ENCODE peak calls at places on chromosomes 11 and 22, in four cellular contexts. W, X, E and I are unnamed samples.

GRCh38 chr11:94909371-94909820 is 64.0 kb downstream of the CWC15 start:
- DNase-seq in W (no peak), X (no peak), E (no peak), I (no peak)

GRCh38 chr11:78190871-78191538 is 2.3 kb downstream of the USP35 start:
- DNase-seq in W (no peak), X (no peak), E (no peak), I (no peak)

GRCh38 chr22:28963362-28963761 is 80.0 kb downstream of the ZNRF3 start:
- DNase-seq in W (no peak), X (no peak), E (no peak), I (no peak)

GRCh38 chr11:3203221-3204043 is 15.2 kb downstream of the MRGPRG start:
- DNase-seq in W (no peak), X (peak), E (no peak), I (no peak)

GRCh38 chr11:70741085-70741484 is 342.8 kb downstream of the CTTN start:
- DNase-seq in W (no peak), X (no peak), E (no peak), I (no peak)

GRCh38 chr11:120586072-120586471 is 74.5 kb downstream of the GRIK4 start:
- DNase-seq in W (no peak), X (no peak), E (no peak), I (no peak)

GRCh38 chr11:64848214-64848778 is 3.8 kb upstream of the CDC42BPG start:
- DNase-seq in W (no peak), X (no peak), E (no peak), I (no peak)

GRCh38 chr11:83070878-83071640 is 638 bp downstream of the RAB30 start:
- DNase-seq in W (no peak), X (peak), E (no peak), I (no peak)

GRCh38 chr22:35312198-35313059 is 12.7 kb downstream of the TOM1 start:
- DNase-seq in W (no peak), X (no peak), E (no peak), I (no peak)

GRCh38 chr11:96205460-96205809 is 137.6 kb downstream of the MAML2 start:
- DNase-seq in W (no peak), X (no peak), E (no peak), I (no peak)

GRCh38 chr11:14075118-14075601 is 112.6 kb downstream of the SPON1 start:
- DNase-seq in W (peak), X (peak), E (no peak), I (peak)

GRCh38 chr11:65434667-65435179 is 12.1 kb downstream of the NEAT1 start:
- DNase-seq in W (no peak), X (no peak), E (no peak), I (no peak)

GRCh38 chr11:83033367-83033766 is 38.3 kb downstream of the RAB30 start:
- DNase-seq in W (no peak), X (no peak), E (no peak), I (no peak)

GRCh38 chr11:14500181-14500651 is 605 bp upstream of the COPB1 start:
- DNase-seq in W (peak), X (peak), E (peak), I (peak)

GRCh38 chr22:49330421-49331222 is 497.1 kb downstream of the BRD1 start:
- DNase-seq in W (no peak), X (no peak), E (no peak), I (no peak)

GRCh38 chr11:111540114-111540920 is at the start of gene LAYN:
- DNase-seq in W (no peak), X (peak), E (no peak), I (no peak)

GRCh38 chr22:44765571-44766285 is 13.4 kb downstream of the ARHGAP8 start:
- DNase-seq in W (no peak), X (no peak), E (no peak), I (no peak)

GRCh38 chr11:1546536-1547466 is 25.3 kb downstream of the DUSP8 start:
- DNase-seq in W (no peak), X (peak), E (peak), I (peak)

GRCh38 chr22:43669190-43669589 is 142.9 kb downstream of the EFCAB6 start:
- DNase-seq in W (no peak), X (no peak), E (no peak), I (no peak)

GRCh38 chr11:129372609-129373488 is 2.8 kb upstream of the BARX2 start:
- DNase-seq in W (no peak), X (peak), E (no peak), I (no peak)